ENCODE peak calls at places on chromosomes 11 and 22, in six cellular contexts. T is H1, H is K562, Y is HL-60, I is SK-N-SH, P is HepG2. J is an unnamed sample.
A peak's percentile ranks its signal among the peaks of the same experiment; 100 is the strongest.

GRCh38 chr11:56624661-56625110 is 10.0 kb upstream of the OR5M1 start:
- DNase-seq in T (no peak), H (peak; percentile 15), Y (peak; percentile 19), I (peak; percentile 37), P (peak; percentile 55), J (peak; percentile 30)

GRCh38 chr11:33743291-33743690 is 7.1 kb upstream of the CD59 start:
- DNase-seq in T (no peak), H (no peak), Y (no peak), I (no peak), P (no peak), J (no peak)

GRCh38 chr11:9574556-9574805 is 1.0 kb downstream of the WEE1 start:
- DNase-seq in T (no peak), H (peak; percentile 33), Y (peak; percentile 11), I (no peak), P (no peak), J (no peak)

GRCh38 chr22:27032121-27032761 is 374.9 kb downstream of the MIAT start:
- DNase-seq in T (peak; percentile 33), H (peak; percentile 2), Y (no peak), I (peak; percentile 85), P (no peak), J (no peak)

GRCh38 chr11:15698855-15699254 is 584.1 kb downstream of the INSC start:
- DNase-seq in T (no peak), H (no peak), Y (no peak), I (no peak), P (no peak), J (no peak)

GRCh38 chr11:59180168-59180567 is 8.2 kb downstream of the DTX4 start:
- DNase-seq in T (no peak), H (no peak), Y (no peak), I (no peak), P (no peak), J (no peak)

GRCh38 chr11:119338946-119339580 is 1.6 kb downstream of the C1QTNF5 start:
- DNase-seq in T (no peak), H (no peak), Y (no peak), I (no peak), P (no peak), J (no peak)

GRCh38 chr11:46278387-46279173 is 1.1 kb downstream of the CREB3L1 start:
- DNase-seq in T (no peak), H (peak; percentile 88), Y (peak; percentile 13), I (peak; percentile 77), P (no peak), J (no peak)

GRCh38 chr22:28548411-28548810 is 131.2 kb downstream of the TTC28 start:
- DNase-seq in T (no peak), H (no peak), Y (no peak), I (no peak), P (no peak), J (no peak)

GRCh38 chr11:77569671-77570070 is 20.1 kb upstream of the AQP11 start:
- DNase-seq in T (no peak), H (no peak), Y (no peak), I (no peak), P (no peak), J (no peak)

GRCh38 chr11:119934267-119934666 is 203.6 kb downstream of the TRIM29 start:
- DNase-seq in T (no peak), H (no peak), Y (no peak), I (no peak), P (no peak), J (no peak)

GRCh38 chr11:88979641-88980040 is 86.1 kb downstream of the GRM5 start:
- DNase-seq in T (no peak), H (no peak), Y (no peak), I (no peak), P (no peak), J (no peak)

GRCh38 chr22:31235076-31235475 is 23.0 kb downstream of the LIMK2 start:
- DNase-seq in T (no peak), H (no peak), Y (no peak), I (no peak), P (no peak), J (no peak)

GRCh38 chr11:132911186-132911585 is 621.1 kb downstream of the OPCML start:
- DNase-seq in T (no peak), H (no peak), Y (no peak), I (no peak), P (no peak), J (no peak)

GRCh38 chr11:65415499-65416340 is 6.9 kb upstream of the NEAT1 start:
- DNase-seq in T (no peak), H (no peak), Y (no peak), I (peak; percentile 37), P (peak; percentile 65), J (no peak)

GRCh38 chr11:134069426-134069921 is 602 bp downstream of the JAM3 start:
- DNase-seq in T (no peak), H (no peak), Y (no peak), I (peak; percentile 75), P (no peak), J (no peak)

GRCh38 chr11:119615003-119615878 is 113.8 kb downstream of the NECTIN1 start:
- DNase-seq in T (no peak), H (no peak), Y (peak; percentile 21), I (no peak), P (peak; percentile 83), J (peak; percentile 48)

GRCh38 chr22:39661842-39662676 is 91.5 kb downstream of the CACNA1I start:
- DNase-seq in T (peak; percentile 71), H (peak; percentile 66), Y (no peak), I (no peak), P (no peak), J (no peak)

GRCh38 chr22:50529416-50530279 is at the start of gene TYMP:
- DNase-seq in T (no peak), H (no peak), Y (peak; percentile 70), I (no peak), P (peak; percentile 19), J (no peak)

GRCh38 chr11:2570211-2570811 is 125.5 kb downstream of the KCNQ1 start:
- DNase-seq in T (no peak), H (no peak), Y (no peak), I (no peak), P (no peak), J (no peak)

GRCh38 chr11:42812408-42812807 is 499.4 kb upstream of the API5 start:
- DNase-seq in T (no peak), H (no peak), Y (no peak), I (no peak), P (no peak), J (no peak)

GRCh38 chr11:134477486-134477885 is 65.4 kb upstream of the B3GAT1 start:
- DNase-seq in T (no peak), H (no peak), Y (no peak), I (no peak), P (no peak), J (no peak)

DNA sequence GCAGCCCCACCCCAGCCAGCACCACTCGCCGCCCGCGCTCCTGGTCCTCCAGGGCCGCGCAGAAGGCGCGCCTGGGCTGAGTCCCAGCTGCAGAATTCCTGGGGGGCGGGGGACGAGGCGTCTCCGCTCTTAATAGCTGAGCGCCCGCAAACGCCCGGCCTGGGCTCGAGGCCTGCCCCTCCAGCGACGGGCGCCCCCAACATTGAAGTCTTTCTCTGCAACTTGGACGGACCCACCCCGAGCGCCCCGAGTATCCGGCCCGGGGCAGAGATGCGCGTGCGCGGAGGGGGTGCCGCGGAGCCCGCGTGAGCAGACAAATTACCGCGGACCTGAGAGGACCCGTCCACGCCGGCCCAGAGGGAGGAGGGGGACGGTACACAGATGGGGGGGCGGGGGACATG is 6.7 kb upstream of the SYT7 start:
- DNase-seq in T (no peak), H (peak; percentile 25), Y (no peak), I (no peak), P (no peak), J (no peak)
- TF ChIP-seq GABPA in T (no peak), H (no peak), Y (no peak), I (no peak), P (no peak), J (no peak)

DNA sequence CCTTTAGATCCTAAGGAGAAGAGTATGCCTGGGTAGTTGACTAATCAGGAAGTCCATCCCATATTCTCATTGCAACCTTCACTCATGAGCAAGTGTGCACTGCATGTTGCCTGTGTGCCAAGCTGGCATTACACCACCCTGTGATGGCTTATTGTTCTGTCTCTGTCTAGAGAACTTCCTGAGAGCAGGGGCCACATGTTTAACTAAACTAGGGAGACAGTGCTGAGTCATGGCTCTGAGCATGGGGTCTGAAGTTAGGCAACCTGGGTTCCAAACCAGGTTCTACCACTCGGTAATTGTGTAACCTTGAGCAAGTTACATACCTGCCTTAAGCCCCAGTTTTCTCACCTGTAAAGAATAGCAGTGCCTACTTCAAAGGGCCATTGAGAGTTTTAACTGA is 39.6 kb downstream of the CSNK2A3 start:
- DNase-seq in T (no peak), H (peak; percentile 3), Y (peak; percentile 67), I (no peak), P (peak; percentile 7), J (no peak)
- TF ChIP-seq GABPA in T (no peak), H (no peak), Y (no peak), I (no peak), P (no peak), J (no peak)

GRCh38 chr11:95442531-95443050 is 211.6 kb upstream of the SESN3 start:
- DNase-seq in T (no peak), H (no peak), Y (no peak), I (no peak), P (no peak), J (no peak)

GRCh38 chr11:95445746-95446333 is 214.8 kb upstream of the SESN3 start:
- DNase-seq in T (no peak), H (no peak), Y (no peak), I (no peak), P (no peak), J (no peak)

GRCh38 chr11:95444309-95445202 is 213.6 kb upstream of the SESN3 start:
- DNase-seq in T (no peak), H (no peak), Y (no peak), I (no peak), P (no peak), J (no peak)

DNA sequence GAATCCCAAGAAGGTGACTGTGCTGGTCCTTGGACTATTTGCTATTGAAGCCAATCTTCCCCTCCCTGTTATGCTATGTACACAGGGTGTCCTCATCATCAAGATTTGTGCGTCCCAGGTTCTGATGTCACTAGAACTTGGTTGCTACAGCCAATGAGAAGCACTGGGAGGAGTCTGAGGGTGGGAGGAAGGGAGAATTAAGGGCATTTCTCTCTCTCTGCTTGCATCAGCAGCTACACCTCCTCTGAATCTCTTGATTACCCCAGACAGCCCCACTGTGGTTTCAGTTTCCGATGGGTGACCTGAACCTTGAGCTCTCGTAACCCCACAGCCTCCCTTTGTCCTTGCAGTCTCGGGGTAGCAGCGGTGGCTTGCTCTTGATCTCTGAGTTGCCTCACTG is 212.4 kb upstream of the SESN3 start:
- DNase-seq in T (no peak), H (peak; percentile 47), Y (peak; percentile 75), I (no peak), P (peak; percentile 5), J (peak; percentile 48)
- TF ChIP-seq GABPA in T (no peak), H (no peak), Y (no peak), I (no peak), P (no peak), J (no peak)

GRCh38 chr22:41699264-41700104 is at the start of gene MEI1:
- DNase-seq in T (peak; percentile 38), H (no peak), Y (peak; percentile 70), I (no peak), P (no peak), J (peak; percentile 57)

GRCh38 chr22:41697126-41697775 is 2.1 kb upstream of the MEI1 start:
- DNase-seq in T (peak; percentile 90), H (peak; percentile 87), Y (peak; percentile 92), I (peak; percentile 85), P (peak; percentile 81), J (peak; percentile 57)

GRCh38 chr22:41700105-41700358 is 729 bp downstream of the MEI1 start:
- DNase-seq in T (no peak), H (no peak), Y (no peak), I (no peak), P (no peak), J (no peak)

GRCh38 chr22:41695211-41695610 is 4.1 kb upstream of the MEI1 start:
- DNase-seq in T (no peak), H (no peak), Y (no peak), I (no peak), P (no peak), J (no peak)

GRCh38 chr22:41696714-41697113 is 2.6 kb upstream of the MEI1 start:
- DNase-seq in T (no peak), H (no peak), Y (no peak), I (no peak), P (no peak), J (no peak)
- TF ChIP-seq GABPA in T (no peak), H (no peak), Y (no peak), I (no peak), P (no peak), J (no peak)